ENCODE peak calls at places on chromosomes 7 and 10, in five cellular contexts. S is CD8-positive, alpha-beta T cell; M is colonic mucosa; P is adrenal gland; C is psoas muscle. N is an unnamed sample.
A peak's percentile ranks its signal among the peaks of the same experiment; 100 is the strongest.

GRCh38 chr7:39691821-39692220 is 68.4 kb downstream of the RALA start:
- DNase-seq in P (no peak), C (no peak), M (no peak), S (no peak), N (no peak)

GRCh38 chr10:129968020-129968861 is 4.2 kb upstream of the EBF3 start:
- DNase-seq in S (no peak), M (no peak), P (no peak), C (no peak), N (no peak)

GRCh38 chr7:17774248-17774647 is 166.0 kb downstream of the SNX13 start:
- DNase-seq in S (no peak), P (no peak), C (no peak), M (peak; percentile 18), N (no peak)

GRCh38 chr10:96619120-96619519 is 32.3 kb upstream of the TM9SF3 start:
- DNase-seq in M (no peak), P (peak; percentile 11), S (no peak), C (no peak), N (no peak)

GRCh38 chr10:128566376-128566968 is 440.2 kb upstream of the MKI67 start:
- DNase-seq in C (no peak), M (no peak), P (no peak), S (no peak), N (no peak)

GRCh38 chr7:140316165-140316661 is 82.1 kb downstream of the SLC37A3 start:
- DNase-seq in M (peak; percentile 73), C (peak; percentile 62), P (peak; percentile 84), S (no peak), N (peak; percentile 80)

GRCh38 chr7:27585781-27586447 is 76.8 kb downstream of the HIBADH start:
- DNase-seq in C (no peak), P (no peak), S (no peak), M (no peak), N (no peak)

GRCh38 chr10:59388577-59388976 is 26.2 kb upstream of the FAM13C start:
- DNase-seq in M (no peak), P (no peak), C (no peak), S (no peak), N (no peak)

GRCh38 chr7:128791121-128791967 is 424 bp upstream of the CCDC136 start:
- DNase-seq in M (peak; percentile 79), P (peak; percentile 69), S (peak; percentile 89), C (peak; percentile 81), N (peak; percentile 66)

GRCh38 chr7:144158861-144159260 is 24.4 kb upstream of the CTAGE4 start:
- DNase-seq in S (no peak), M (no peak), C (no peak), P (no peak), N (no peak)

GRCh38 chr10:15167411-15168295 is 840 bp downstream of the NMT2 start:
- DNase-seq in M (peak; percentile 57), C (peak; percentile 47), P (peak; percentile 40), S (peak; percentile 72), N (peak; percentile 43)

DNA sequence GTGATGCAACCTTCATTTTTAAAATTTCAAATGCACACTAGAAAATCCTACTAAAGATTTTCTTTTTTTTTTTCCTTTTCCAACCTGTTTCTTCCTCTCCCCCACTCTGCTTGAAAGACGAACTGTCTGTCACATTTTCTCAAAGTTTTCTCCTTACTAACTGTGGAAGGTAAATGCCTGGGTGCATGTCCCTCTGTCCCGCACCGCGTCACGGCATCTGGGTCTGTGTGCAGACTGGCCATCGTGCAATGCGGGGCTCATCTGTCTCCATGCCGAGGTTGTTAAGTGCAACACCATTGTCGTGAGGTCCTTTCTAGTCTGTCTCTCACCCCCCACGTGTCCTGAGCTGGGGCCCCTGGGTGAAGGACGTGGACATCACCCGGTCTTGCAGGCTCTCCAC is 28.4 kb downstream of the PFKFB3 start:
- DNase-seq in M (no peak), S (no peak), P (no peak), C (no peak), N (no peak)
- H3K36me3 ChIP-seq in M (no peaks in the 10 kb centered on the region), S (peaks cover 21% of the 10 kb centered on the region), P (peaks cover 77% of the 10 kb centered on the region), C (peaks cover 16% of the 10 kb centered on the region), N (no peaks in the 10 kb centered on the region)

DNA sequence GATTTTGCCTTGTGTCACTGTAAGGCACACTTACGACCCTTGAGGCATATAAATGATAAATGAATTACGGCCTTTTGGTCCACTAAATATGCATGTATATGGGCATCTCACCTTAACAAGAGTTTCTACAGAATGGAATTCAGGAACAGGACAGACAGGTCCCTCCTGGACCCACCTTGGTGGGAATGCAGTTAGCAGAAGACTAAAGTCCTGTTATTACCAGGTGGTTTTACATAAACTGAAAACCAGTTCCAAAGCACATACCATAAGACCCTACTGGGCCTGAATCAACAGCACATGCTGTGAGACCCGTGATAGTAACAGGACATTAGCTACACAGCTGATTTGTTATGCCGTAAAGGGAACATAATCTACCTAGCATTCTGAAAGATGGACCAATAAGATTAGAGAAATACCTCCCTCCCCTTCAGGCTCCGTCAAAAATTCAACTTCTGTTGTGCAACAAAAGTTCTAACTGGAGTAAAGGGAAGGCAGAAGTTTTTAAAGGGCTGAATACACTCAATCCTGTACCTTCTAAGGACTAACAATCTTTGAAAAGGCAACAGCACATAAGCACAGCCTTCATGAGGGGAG is 24.0 kb downstream of the LAMB1 start:
- DNase-seq in C (no peak), P (no peak), S (no peak), M (no peak), N (no peak)
- H3K36me3 ChIP-seq in C (no peaks in the 10 kb centered on the region), P (peaks cover 13% of the 10 kb centered on the region), S (no peaks in the 10 kb centered on the region), M (no peaks in the 10 kb centered on the region), N (no peaks in the 10 kb centered on the region)

DNA sequence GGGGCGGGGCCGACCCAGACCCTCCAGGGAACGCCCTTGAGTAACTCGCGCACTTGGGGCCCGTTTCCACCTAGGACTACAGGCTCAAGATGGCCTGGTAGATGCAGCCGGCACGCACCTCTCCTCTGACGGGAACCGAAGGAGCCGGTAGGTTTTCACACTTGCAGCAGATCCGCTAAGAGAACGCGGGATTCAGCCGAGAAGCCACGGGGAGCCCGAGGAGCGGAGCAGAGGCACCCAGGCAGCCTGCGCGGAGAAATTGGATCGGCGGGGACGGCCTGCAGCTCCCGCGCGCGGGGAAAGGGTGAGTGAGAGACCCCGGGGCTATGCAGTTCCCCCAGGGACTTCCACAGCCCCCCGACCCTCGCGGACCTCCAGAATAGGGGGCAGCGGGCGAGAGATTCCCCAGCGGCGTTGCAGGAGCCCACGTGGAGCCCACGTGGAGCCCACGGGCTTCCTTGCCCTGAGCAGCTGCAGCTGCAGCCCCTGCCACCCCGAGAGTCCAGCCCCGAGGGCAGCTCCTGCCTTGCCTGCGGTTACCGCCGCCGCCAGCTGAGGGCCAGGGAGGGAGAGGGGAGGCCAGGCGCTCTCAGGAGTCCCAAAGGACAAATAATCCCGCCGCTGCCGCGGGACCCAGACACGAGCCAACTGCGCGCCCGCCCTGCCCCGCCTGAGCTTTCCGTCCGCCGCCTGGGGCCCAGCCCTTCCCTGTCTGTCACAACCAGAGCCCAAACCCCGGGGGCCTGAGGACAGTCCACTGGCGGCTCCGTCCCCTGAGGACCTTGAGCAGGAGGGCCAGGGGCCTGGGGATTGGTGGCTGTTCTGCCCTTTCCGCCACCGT is 13.1 kb downstream of the IFT22 start:
- DNase-seq in C (no peak), S (no peak), M (peak; percentile 86), P (peak; percentile 32), N (peak; percentile 45)
- H3K36me3 ChIP-seq in C (no peaks in the 10 kb centered on the region), S (no peaks in the 10 kb centered on the region), M (no peaks in the 10 kb centered on the region), P (no peaks in the 10 kb centered on the region), N (no peaks in the 10 kb centered on the region)

GRCh38 chr7:99397632-99397983 is 10.8 kb downstream of the PDAP1 start:
- DNase-seq in P (no peak), S (no peak), C (no peak), M (no peak), N (no peak)
- H3K36me3 ChIP-seq in P (peaks cover 80% of the 10 kb centered on the region), S (peaks cover 49% of the 10 kb centered on the region), C (peaks cover 18% of the 10 kb centered on the region), M (peaks cover 27% of the 10 kb centered on the region), N (no peaks in the 10 kb centered on the region)

N was measured in uterus.